ENCODE peak calls at places on chromosomes 12 and 14, in ten cellular contexts. J, W, X, Q, F, S, I, R, M and A are unnamed samples.

GRCh38 chr12:47838286-47838931 is 18.7 kb upstream of the HDAC7 start:
- DNase-seq in J (peak), W (no peak), X (no peak), Q (peak), F (peak), S (peak), I (no peak), R (no peak), M (peak), A (peak)

GRCh38 chr12:79127268-79127895 is 262.8 kb downstream of the SYT1 start:
- DNase-seq in J (no peak), W (no peak), X (no peak), Q (no peak), F (no peak), S (peak), I (peak), R (no peak), M (no peak), A (no peak)

GRCh38 chr12:130715996-130716917 is at the start of gene RIMBP2:
- DNase-seq in J (peak), W (no peak), X (no peak), Q (no peak), F (no peak), S (peak), I (no peak), R (peak), M (no peak), A (peak)

GRCh38 chr12:103503546-103504480 is 8.0 kb upstream of the C12orf42 start:
- DNase-seq in J (no peak), W (no peak), X (no peak), Q (no peak), F (no peak), S (no peak), I (no peak), R (no peak), M (no peak), A (no peak)

GRCh38 chr14:94054936-94055335 is 26.1 kb downstream of the DDX24 start:
- DNase-seq in J (no peak), W (no peak), X (no peak), Q (no peak), F (no peak), S (no peak), I (no peak), R (no peak), M (no peak), A (no peak)

GRCh38 chr14:96121660-96122395 is 82.7 kb downstream of the C14orf132 start:
- DNase-seq in J (no peak), W (no peak), X (no peak), Q (no peak), F (no peak), S (peak), I (peak), R (no peak), M (no peak), A (no peak)

GRCh38 chr14:73452341-73453191 is 5.8 kb downstream of the NUMB start:
- DNase-seq in J (no peak), W (no peak), X (no peak), Q (no peak), F (no peak), S (peak), I (peak), R (no peak), M (no peak), A (no peak)

GRCh38 chr12:113135178-113136127 is at the start of gene RASAL1:
- DNase-seq in J (peak), W (no peak), X (no peak), Q (peak), F (peak), S (no peak), I (no peak), R (peak), M (no peak), A (peak)

GRCh38 chr12:71799105-71799504 is 40.5 kb upstream of the TBC1D15 start:
- DNase-seq in J (no peak), W (no peak), X (no peak), Q (no peak), F (no peak), S (peak), I (no peak), R (no peak), M (no peak), A (no peak)

GRCh38 chr12:93978553-93978952 is 169.8 kb upstream of the PLXNC1 start:
- DNase-seq in J (no peak), W (no peak), X (no peak), Q (no peak), F (no peak), S (peak), I (peak), R (no peak), M (peak), A (no peak)

GRCh38 chr14:67495827-67496226 is 7.3 kb upstream of the TMEM229B start:
- DNase-seq in J (no peak), W (no peak), X (no peak), Q (no peak), F (no peak), S (no peak), I (no peak), R (no peak), M (no peak), A (no peak)

GRCh38 chr12:105676694-105677093 is 346.2 kb downstream of the C12orf75 start:
- DNase-seq in J (no peak), W (peak), X (no peak), Q (no peak), F (no peak), S (no peak), I (no peak), R (no peak), M (no peak), A (no peak)

GRCh38 chr14:95683793-95684192 is 2.4 kb upstream of the TCL1B start:
- DNase-seq in J (no peak), W (no peak), X (no peak), Q (peak), F (peak), S (no peak), I (no peak), R (no peak), M (no peak), A (no peak)

GRCh38 chr14:99659333-99659741 is 14.4 kb downstream of the HHIPL1 start:
- DNase-seq in J (no peak), W (no peak), X (no peak), Q (no peak), F (no peak), S (no peak), I (no peak), R (peak), M (no peak), A (no peak)

GRCh38 chr14:52473557-52473956 is 78.7 kb downstream of the TXNDC16 start:
- DNase-seq in J (no peak), W (no peak), X (no peak), Q (no peak), F (peak), S (peak), I (peak), R (no peak), M (no peak), A (no peak)

GRCh38 chr12:24302708-24303107 is 353.2 kb upstream of the SOX5 start:
- DNase-seq in J (no peak), W (no peak), X (no peak), Q (no peak), F (no peak), S (no peak), I (no peak), R (no peak), M (no peak), A (no peak)

GRCh38 chr12:685388-685787 is 22.1 kb upstream of the NINJ2 start:
- DNase-seq in J (no peak), W (no peak), X (no peak), Q (no peak), F (no peak), S (peak), I (peak), R (no peak), M (no peak), A (no peak)

GRCh38 chr12:112170376-112170775 is 45.0 kb downstream of the TRAFD1 start:
- DNase-seq in J (no peak), W (no peak), X (no peak), Q (peak), F (peak), S (peak), I (no peak), R (no peak), M (peak), A (no peak)

GRCh38 chr12:22505826-22506225 is 38.5 kb downstream of the C2CD5 start:
- DNase-seq in J (no peak), W (no peak), X (no peak), Q (no peak), F (no peak), S (no peak), I (no peak), R (no peak), M (no peak), A (no peak)

GRCh38 chr12:110149104-110149660 is 25.0 kb downstream of the IFT81 start:
- DNase-seq in J (no peak), W (peak), X (no peak), Q (no peak), F (no peak), S (no peak), I (no peak), R (no peak), M (no peak), A (no peak)

GRCh38 chr14:101374373-101375338 is 186.6 kb upstream of the DIO3 start:
- DNase-seq in J (no peak), W (no peak), X (no peak), Q (no peak), F (no peak), S (no peak), I (no peak), R (no peak), M (no peak), A (no peak)

GRCh38 chr12:27511031-27511722 is 12.8 kb upstream of the PPFIBP1 start:
- DNase-seq in J (no peak), W (no peak), X (no peak), Q (no peak), F (no peak), S (peak), I (peak), R (no peak), M (no peak), A (no peak)

GRCh38 chr14:90758959-90759358 is 57.3 kb downstream of the TTC7B start:
- DNase-seq in J (no peak), W (peak), X (no peak), Q (no peak), F (no peak), S (peak), I (no peak), R (no peak), M (peak), A (no peak)

GRCh38 chr12:95118138-95118787 is 44.8 kb upstream of the NR2C1 start:
- DNase-seq in J (no peak), W (no peak), X (no peak), Q (peak), F (peak), S (peak), I (peak), R (no peak), M (no peak), A (no peak)

GRCh38 chr14:34539407-34540180 is at the start of gene EAPP:
- DNase-seq in J (no peak), W (peak), X (peak), Q (peak), F (peak), S (peak), I (peak), R (no peak), M (peak), A (peak)

GRCh38 chr14:67562025-67562775 is 29.1 kb downstream of the PLEKHH1 start:
- DNase-seq in J (no peak), W (no peak), X (no peak), Q (no peak), F (no peak), S (no peak), I (no peak), R (no peak), M (no peak), A (no peak)

GRCh38 chr12:77995436-77996167 is 164.9 kb downstream of the NAV3 start:
- DNase-seq in J (no peak), W (no peak), X (peak), Q (peak), F (no peak), S (peak), I (peak), R (no peak), M (no peak), A (no peak)

GRCh38 chr14:77872152-77872551 is 72.2 kb downstream of the ADCK1 start:
- DNase-seq in J (no peak), W (no peak), X (no peak), Q (no peak), F (no peak), S (no peak), I (no peak), R (no peak), M (no peak), A (no peak)

GRCh38 chr14:20612403-20612802 is 21.2 kb upstream of the RNASE12 start:
- DNase-seq in J (no peak), W (no peak), X (no peak), Q (no peak), F (no peak), S (no peak), I (no peak), R (no peak), M (no peak), A (no peak)

GRCh38 chr12:39341179-39341578 is 101.7 kb downstream of the KIF21A start:
- DNase-seq in J (no peak), W (no peak), X (no peak), Q (no peak), F (no peak), S (peak), I (peak), R (no peak), M (no peak), A (no peak)